ENCODE peak calls at places on chromosomes 13 and 19, in seven cellular contexts. F, H, Z, Q, I, O and P are unnamed samples.

GRCh38 chr19:45763691-45764294 is 5.3 kb downstream of the SIX5 start:
- DNase-seq in F (peak), H (no peak), Z (no peak), Q (no peak), I (no peak), O (no peak), P (no peak)

GRCh38 chr13:46341112-46341711 is 45.8 kb downstream of the RUBCNL start:
- DNase-seq in F (no peak), H (no peak), Z (no peak), Q (no peak), I (no peak), O (no peak), P (no peak)

GRCh38 chr13:98549728-98550317 is 27.1 kb downstream of the STK24 start:
- DNase-seq in F (no peak), H (no peak), Z (no peak), Q (no peak), I (no peak), O (no peak), P (no peak)

GRCh38 chr19:53958168-53958571 is 4.6 kb upstream of the CACNG8 start:
- DNase-seq in F (no peak), H (no peak), Z (peak), Q (no peak), I (no peak), O (no peak), P (no peak)

GRCh38 chr19:29596885-29597525 is 9.1 kb upstream of the POP4 start:
- DNase-seq in F (no peak), H (no peak), Z (peak), Q (no peak), I (no peak), O (no peak), P (no peak)

GRCh38 chr19:17260842-17261325 is 3.7 kb downstream of the USHBP1 start:
- DNase-seq in F (peak), H (peak), Z (peak), Q (peak), I (peak), O (peak), P (peak)

GRCh38 chr19:46271488-46272197 is 25.2 kb upstream of the HIF3A start:
- DNase-seq in F (no peak), H (no peak), Z (no peak), Q (no peak), I (no peak), O (no peak), P (no peak)

GRCh38 chr19:54316746-54317107 is 3.8 kb upstream of the LILRA5 start:
- DNase-seq in F (peak), H (no peak), Z (no peak), Q (no peak), I (no peak), O (no peak), P (no peak)